ENCODE peak calls at places on chromosomes 5 and 9, in seven cellular contexts. O is fibroblast of mammary gland, Q is brain microvascular endothelial cell, P is heart left ventricle, K is body of pancreas, G is A549, E is adrenal gland. T is an unnamed sample.

GRCh38 chr5:121218086-121218485 is 633.6 kb upstream of the FTMT start:
- DNase-seq in G (no peak), P (no peak), K (no peak), Q (no peak), O (no peak), E (no peak), T (no peak)

GRCh38 chr5:85646036-85646435 is 971.7 kb upstream of the COX7C start:
- DNase-seq in Q (no peak), O (no peak), G (no peak), P (no peak), E (no peak), K (no peak), T (no peak)

GRCh38 chr5:152676177-152676576 is 271.1 kb upstream of the NMUR2 start:
- DNase-seq in G (no peak), E (no peak), P (no peak), K (no peak), Q (no peak), O (no peak), T (no peak)

GRCh38 chr5:175711472-175712312 is 53.8 kb downstream of the HRH2 start:
- DNase-seq in O (no peak), K (no peak), E (peak; percentile 21), Q (no peak), G (no peak), P (no peak), T (no peak)

GRCh38 chr5:134794136-134794535 is 35.6 kb downstream of the DDX46 start:
- DNase-seq in K (no peak), Q (no peak), O (no peak), G (no peak), P (no peak), E (no peak), T (peak; percentile 20)

GRCh38 chr9:97570899-97571298 is 62.3 kb downstream of the TSTD2 start:
- DNase-seq in G (no peak), E (peak; percentile 88), O (no peak), P (peak; percentile 87), Q (no peak), K (no peak), T (no peak)

GRCh38 chr5:172343741-172344140 is 60.2 kb upstream of the UBTD2 start:
- DNase-seq in G (no peak), Q (no peak), O (no peak), E (no peak), K (no peak), P (no peak), T (no peak)

GRCh38 chr5:55702612-55703345 is 9.3 kb downstream of the SLC38A9 start:
- DNase-seq in E (no peak), G (no peak), K (no peak), P (no peak), Q (no peak), O (no peak), T (no peak)

GRCh38 chr5:79205965-79206364 is 30.0 kb upstream of the JMY start:
- DNase-seq in Q (no peak), O (no peak), G (no peak), K (no peak), E (no peak), P (no peak), T (no peak)

GRCh38 chr9:127165096-127165495 is 42.7 kb upstream of the ANGPTL2 start:
- DNase-seq in O (no peak), P (no peak), Q (no peak), E (peak; percentile 38), G (no peak), K (no peak), T (no peak)

GRCh38 chr5:14184082-14184481 is 40.9 kb downstream of the TRIO start:
- DNase-seq in G (no peak), O (no peak), Q (peak; percentile 63), P (no peak), K (no peak), E (no peak), T (no peak)

GRCh38 chr9:73067074-73067473 is 84.6 kb upstream of the ANXA1 start:
- DNase-seq in K (no peak), O (no peak), E (no peak), P (no peak), G (no peak), Q (no peak), T (no peak)
- TF ChIP-seq CTCF in K (peak; percentile 7), O (no peak), E (no peak), P (no peak), G (no peak), Q (peak; percentile 14), T (peak; percentile 48)

GRCh38 chr9:79471577-79472543 is 99.9 kb upstream of the TLE4 start:
- DNase-seq in O (peak; percentile 32), G (no peak), Q (peak; percentile 40), P (peak; percentile 27), E (peak; percentile 83), K (peak; percentile 57), T (peak; percentile 63)
- TF ChIP-seq CTCF in O (peak; percentile 8), G (peak; percentile 26), Q (peak; percentile 63), P (peak; percentile 48), E (peak; percentile 24), K (peak; percentile 22), T (peak; percentile 62)

GRCh38 chr9:121927636-121928035 is 165.5 kb downstream of the TTLL11 start:
- DNase-seq in G (no peak), Q (no peak), K (no peak), P (no peak), E (no peak), O (no peak), T (no peak)
- TF ChIP-seq CTCF in G (no peak), Q (no peak), K (no peak), P (no peak), E (no peak), O (no peak), T (no peak)

GRCh38 chr9:89104821-89105220 is 73.8 kb downstream of the SHC3 start:
- DNase-seq in P (no peak), K (no peak), G (no peak), Q (no peak), E (no peak), O (no peak), T (no peak)
- TF ChIP-seq CTCF in P (no peak), K (no peak), G (no peak), Q (no peak), E (no peak), O (no peak), T (no peak)

DNA sequence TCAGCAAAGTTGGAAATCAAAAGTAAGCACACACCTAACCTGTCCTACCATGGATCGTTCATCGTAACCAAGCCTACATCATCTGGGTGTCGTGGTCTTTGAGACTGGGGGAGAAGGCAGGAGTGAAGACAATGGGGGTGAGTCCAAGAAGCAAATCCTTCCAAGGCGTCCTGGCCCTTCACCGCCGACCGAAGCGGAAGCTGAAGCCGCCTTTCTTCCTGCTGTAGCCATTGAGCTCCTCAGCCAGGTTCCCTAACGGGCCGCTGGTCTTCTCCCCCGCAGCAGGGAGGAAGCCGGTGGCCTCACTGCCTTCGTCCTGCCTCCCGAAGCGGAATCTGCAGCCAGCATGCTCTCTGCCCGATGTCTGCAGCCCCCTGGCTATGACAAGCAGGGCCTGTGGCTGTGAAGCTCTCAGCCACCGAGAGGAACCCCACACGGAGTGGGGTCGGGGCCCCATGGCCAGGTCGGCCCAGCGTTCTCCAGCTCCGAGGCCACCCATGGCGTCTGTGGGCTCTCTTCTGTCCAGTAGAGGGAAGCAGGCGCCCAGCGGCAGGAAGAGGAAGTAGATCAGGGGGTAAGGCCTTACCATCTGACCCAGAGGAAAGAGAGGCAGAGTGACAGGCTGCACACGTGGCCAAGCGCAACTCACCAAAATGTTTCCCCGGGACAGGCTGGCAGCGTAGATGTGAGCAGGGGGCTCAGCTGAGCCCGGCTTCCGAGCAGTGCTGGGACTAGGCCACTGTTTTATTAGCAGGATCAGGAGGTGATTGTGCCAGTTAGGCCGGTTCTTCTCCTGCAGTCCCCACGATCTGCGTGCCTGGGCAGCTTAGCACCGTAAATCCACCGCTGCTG is 3.1 kb downstream of the QRFP start:
- DNase-seq in Q (no peak), K (no peak), G (peak; percentile 67), O (no peak), E (peak; percentile 61), P (peak; percentile 55), T (no peak)
- TF ChIP-seq CTCF in Q (peak; percentile 72), K (no peak), G (peak; percentile 48), O (no peak), E (peak; percentile 44), P (peak; percentile 38), T (no peak)

GRCh38 chr5:141412853-141413539 is at the start of gene PCDHGA10:
- DNase-seq in O (peak; percentile 80), G (no peak), Q (peak; percentile 66), E (peak; percentile 68), P (peak; percentile 53), K (peak; percentile 40), T (peak; percentile 26)
- TF ChIP-seq CTCF in O (peak; percentile 76), G (no peak), Q (peak; percentile 79), E (peak; percentile 44), P (peak; percentile 49), K (peak; percentile 16), T (peak; percentile 73)

GRCh38 chr5:142982821-142983200 is 212.6 kb downstream of the ARHGAP26 start:
- DNase-seq in G (no peak), O (no peak), P (no peak), K (no peak), E (no peak), Q (no peak), T (no peak)
- TF ChIP-seq CTCF in G (no peak), O (peak; percentile 19), P (no peak), K (peak; percentile 4), E (no peak), Q (no peak), T (peak; percentile 49)

GRCh38 chr5:73451218-73452130 is 2.9 kb upstream of the FOXD1 start:
- DNase-seq in O (peak; percentile 32), G (peak; percentile 68), E (peak; percentile 66), K (peak; percentile 64), P (peak; percentile 60), Q (no peak), T (peak; percentile 32)
- TF ChIP-seq CTCF in O (peak; percentile 32), G (peak; percentile 95), E (peak; percentile 80), K (peak; percentile 65), P (peak; percentile 72), Q (peak; percentile 50), T (peak; percentile 98)

GRCh38 chr5:179345179-179345428 is 157 bp downstream of the ADAMTS2 start:
- DNase-seq in O (no peak), G (no peak), Q (no peak), P (no peak), K (no peak), E (no peak), T (no peak)
- TF ChIP-seq CTCF in O (no peak), G (no peak), Q (no peak), P (no peak), K (no peak), E (no peak), T (no peak)

DNA sequence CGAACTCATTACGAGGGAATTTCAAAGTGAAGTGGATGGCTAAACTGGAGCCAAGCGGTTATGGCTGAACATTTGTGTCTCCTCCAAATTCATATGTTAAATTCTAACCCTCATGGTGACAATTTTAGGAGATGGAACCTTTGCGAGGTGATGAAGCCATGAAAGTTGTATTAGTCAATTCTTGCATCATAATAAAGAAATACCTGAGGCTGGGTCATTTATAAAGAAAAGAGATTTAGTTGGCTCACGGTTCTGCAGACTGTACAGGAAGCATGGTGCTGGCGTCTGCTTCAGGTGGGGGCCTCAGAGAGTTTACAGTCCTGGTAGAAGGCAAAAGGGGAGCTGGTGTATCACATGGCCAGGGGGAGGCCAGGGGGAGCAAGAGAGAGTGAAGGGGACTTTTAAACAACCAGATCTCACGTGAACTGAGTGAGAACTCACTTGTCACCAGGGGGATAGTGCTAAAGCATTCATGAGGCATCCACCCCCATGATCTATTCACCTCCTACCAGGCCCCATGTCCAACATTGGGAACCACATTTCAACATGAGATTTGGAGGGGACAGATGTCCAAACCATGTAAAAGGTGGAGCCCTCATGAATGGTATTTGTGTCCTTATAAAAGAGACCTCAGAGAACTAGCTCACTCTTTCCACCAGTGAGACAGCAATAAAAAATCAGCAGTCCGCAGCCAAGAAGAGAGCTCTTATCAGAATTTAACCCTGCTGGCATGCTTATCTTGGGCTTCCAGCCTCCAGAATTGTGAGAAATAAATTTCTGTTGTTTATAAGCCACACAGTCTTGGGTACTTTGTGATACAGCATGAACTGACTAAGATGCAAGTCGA is 143.4 kb downstream of the MTRR start:
- DNase-seq in Q (no peak), E (no peak), G (peak; percentile 9), P (no peak), K (no peak), O (no peak), T (no peak)
- TF ChIP-seq CTCF in Q (no peak), E (no peak), G (no peak), P (no peak), K (no peak), O (no peak), T (no peak)